ENCODE peak calls at places on chromosome 11, in four cellular contexts. N is spleen, W is bronchial epithelial cell, H is lower leg skin. K is an unnamed sample.

GRCh38 chr11:62512961-62513360 is 33.6 kb downstream of the AHNAK start:
- DNase-seq in N (no peak), W (no peak), H (no peak), K (no peak)

GRCh38 chr11:131867457-131868257 is 497.2 kb downstream of the NTM start:
- DNase-seq in N (no peak), W (peak), H (no peak), K (peak)

GRCh38 chr11:121520243-121521144 is 67.7 kb upstream of the SORL1-AS1 start:
- DNase-seq in N (no peak), W (peak), H (no peak), K (peak)

GRCh38 chr11:12715941-12716340 is 41.7 kb downstream of the TEAD1 start:
- DNase-seq in N (no peak), W (no peak), H (no peak), K (no peak)

GRCh38 chr11:42631223-42631843 is 680.5 kb upstream of the API5 start:
- DNase-seq in N (no peak), W (peak), H (no peak), K (no peak)

GRCh38 chr11:116981216-116981887 is 116.9 kb downstream of the SIK3 start:
- DNase-seq in N (peak), W (no peak), H (no peak), K (no peak)

GRCh38 chr11:72242141-72242540 is 1.8 kb downstream of the PHOX2A start:
- DNase-seq in N (no peak), W (no peak), H (no peak), K (no peak)

GRCh38 chr11:69213315-69213714 is 57.6 kb downstream of the SMIM38 start:
- DNase-seq in N (no peak), W (peak), H (peak), K (no peak)

GRCh38 chr11:84022221-84022620 is 736.1 kb upstream of the CCDC90B start:
- DNase-seq in N (no peak), W (no peak), H (no peak), K (no peak)

GRCh38 chr11:93493252-93493897 is 49.8 kb downstream of the SMCO4 start:
- DNase-seq in N (no peak), W (no peak), H (no peak), K (no peak)

GRCh38 chr11:110463153-110463552 is 33.4 kb downstream of the FDX1 start:
- DNase-seq in N (peak), W (peak), H (no peak), K (no peak)

GRCh38 chr11:124115782-124116616 is 749 bp downstream of the VWA5A start:
- DNase-seq in N (peak), W (peak), H (no peak), K (no peak)

GRCh38 chr11:15768321-15768720 is 588.0 kb downstream of the SOX6 start:
- DNase-seq in N (no peak), W (no peak), H (no peak), K (no peak)

GRCh38 chr11:35619754-35620640 is 1.7 kb downstream of the FJX1 start:
- DNase-seq in N (no peak), W (peak), H (no peak), K (no peak)

GRCh38 chr11:109939176-109939810 is 153.9 kb upstream of the ZC3H12C start:
- DNase-seq in N (no peak), W (peak), H (no peak), K (peak)

GRCh38 chr11:6622261-6623171 is 3.3 kb upstream of the TPP1 start:
- DNase-seq in N (peak), W (no peak), H (no peak), K (no peak)

GRCh38 chr11:102186836-102187235 is 76.6 kb downstream of the YAP1 start:
- DNase-seq in N (no peak), W (no peak), H (no peak), K (no peak)

GRCh38 chr11:15148181-15148580 is 33.5 kb downstream of the INSC start:
- DNase-seq in N (no peak), W (no peak), H (no peak), K (no peak)

GRCh38 chr11:78420255-78420764 is 2.7 kb upstream of the GAB2 start:
- DNase-seq in N (peak), W (peak), H (peak), K (peak)

GRCh38 chr11:117097567-117098268 is 510 bp downstream of the SIK3 start:
- DNase-seq in N (no peak), W (no peak), H (peak), K (no peak)

GRCh38 chr11:63837027-63837688 is 1.8 kb upstream of the MARK2 start:
- DNase-seq in N (peak), W (peak), H (peak), K (no peak)

GRCh38 chr11:118916842-118917388 is 8.8 kb downstream of the BCL9L start:
- DNase-seq in N (no peak), W (no peak), H (peak), K (no peak)

GRCh38 chr11:73334244-73335203 is 26.4 kb downstream of the ARHGEF17 start:
- DNase-seq in N (no peak), W (peak), H (peak), K (no peak)

GRCh38 chr11:118921929-118922744 is 3.6 kb downstream of the BCL9L start:
- DNase-seq in N (peak), W (peak), H (peak), K (no peak)

GRCh38 chr11:38278457-38279141 is 1680.6 kb upstream of the RAG2 start:
- DNase-seq in N (no peak), W (no peak), H (no peak), K (no peak)

GRCh38 chr11:3939211-3939610 is 83.7 kb downstream of the STIM1 start:
- DNase-seq in N (no peak), W (no peak), H (no peak), K (peak)

GRCh38 chr11:35615911-35616900 is 2.1 kb upstream of the FJX1 start:
- DNase-seq in N (no peak), W (peak), H (no peak), K (no peak)

GRCh38 chr11:54930930-54931329 is 224.3 kb downstream of the OR4A5 start:
- DNase-seq in N (no peak), W (no peak), H (peak), K (no peak)

GRCh38 chr11:77060234-77060633 is 6.5 kb upstream of the CAPN5 start:
- DNase-seq in N (no peak), W (no peak), H (peak), K (no peak)

GRCh38 chr11:77063861-77064260 is 2.9 kb upstream of the CAPN5 start:
- DNase-seq in N (no peak), W (no peak), H (peak), K (no peak)

GRCh38 chr11:77064648-77065217 is 2.0 kb upstream of the CAPN5 start:
- DNase-seq in N (no peak), W (no peak), H (peak), K (no peak)

GRCh38 chr11:77063407-77063806 is 3.4 kb upstream of the CAPN5 start:
- DNase-seq in N (no peak), W (no peak), H (peak), K (no peak)

GRCh38 chr11:77062924-77063323 is 3.8 kb upstream of the CAPN5 start:
- DNase-seq in N (no peak), W (peak), H (peak), K (no peak)
- TF ChIP-seq CTCF in N (no peak), W (peak), H (no peak), K (no peak)

GRCh38 chr11:120172921-120173705 is 35.2 kb upstream of the TRIM29 start:
- DNase-seq in N (peak), W (no peak), H (no peak), K (no peak)

GRCh38 chr11:120168960-120169681 is 31.2 kb upstream of the TRIM29 start:
- DNase-seq in N (peak), W (peak), H (peak), K (no peak)

GRCh38 chr11:120172054-120172881 is 34.4 kb upstream of the TRIM29 start:
- DNase-seq in N (no peak), W (peak), H (peak), K (no peak)

GRCh38 chr11:120169981-120170698 is 32.2 kb upstream of the TRIM29 start:
- DNase-seq in N (no peak), W (no peak), H (no peak), K (no peak)

GRCh38 chr11:120170741-120171261 is 32.9 kb upstream of the TRIM29 start:
- DNase-seq in N (no peak), W (no peak), H (no peak), K (no peak)
- H3K4me3 ChIP-seq in N (no peak), W (no peak), H (no peak), K (no peak)

DNA sequence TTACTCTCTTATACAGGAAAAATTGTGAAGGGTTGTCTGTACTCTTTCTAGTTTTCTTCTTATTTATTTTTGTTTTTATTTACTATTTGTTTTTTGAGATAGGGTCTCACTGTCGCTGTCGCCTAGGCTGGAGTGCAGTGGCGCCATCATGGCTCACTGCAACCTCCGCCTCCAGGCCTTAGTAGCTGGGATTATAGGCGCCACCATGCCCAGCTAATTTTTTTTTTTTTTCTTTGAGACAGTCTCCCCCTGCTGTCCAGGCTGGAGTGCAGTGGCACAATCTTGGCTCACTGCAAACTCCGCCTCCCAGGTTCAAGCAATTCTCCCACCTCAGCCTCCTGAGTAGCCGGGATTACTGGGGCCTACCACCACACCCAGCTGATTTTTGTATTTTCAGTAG is 18.4 kb downstream of the CUL5 start:
- DNase-seq in N (no peak), W (no peak), H (no peak), K (no peak)
- TF ChIP-seq CTCF in N (no peak), W (no peak), H (no peak), K (no peak)

DNA sequence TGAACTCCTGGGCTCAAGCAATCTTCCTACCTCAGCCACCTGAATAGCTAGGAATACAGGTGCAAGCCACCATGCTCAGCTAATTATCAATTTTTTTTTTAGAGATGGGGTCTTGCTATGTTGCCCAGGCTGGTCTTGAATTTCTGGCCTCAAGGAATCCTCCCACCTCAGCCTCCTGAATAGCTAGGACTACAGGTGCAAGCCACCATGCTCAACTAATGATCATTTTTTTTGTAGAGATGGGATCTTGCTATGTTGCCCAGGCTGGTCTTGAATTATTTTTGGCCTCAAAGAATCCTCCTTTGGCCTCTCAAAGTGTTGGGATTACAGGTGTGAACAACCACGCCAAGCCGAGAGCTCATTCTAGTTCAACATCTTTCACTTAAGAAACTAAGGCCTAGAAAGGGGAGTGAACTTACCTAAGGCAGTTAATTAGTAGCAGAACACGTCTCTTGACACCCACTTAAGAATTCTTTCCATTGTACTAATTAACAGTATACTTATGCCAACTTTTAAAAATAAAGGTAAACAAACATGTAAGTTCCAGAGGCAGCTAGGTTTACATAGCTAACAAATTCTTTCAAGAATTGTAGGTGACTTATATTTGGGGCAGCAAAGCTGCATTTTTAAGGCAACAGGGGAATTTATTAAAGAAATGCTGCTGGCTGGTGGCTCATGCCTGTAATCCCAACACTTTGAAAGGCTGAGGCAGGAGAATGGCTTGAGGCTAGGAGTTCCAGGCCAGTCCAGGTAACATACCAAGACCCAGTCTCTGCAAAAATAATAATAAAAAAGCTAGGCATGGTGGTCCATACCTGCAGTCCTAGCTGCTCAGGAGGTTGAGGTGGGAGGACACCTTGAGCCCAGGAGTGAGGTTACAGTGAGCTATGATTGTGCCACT is 9.6 kb downstream of the ZBED5 start:
- DNase-seq in N (no peak), W (no peak), H (no peak), K (no peak)
- H3K4me3 ChIP-seq in N (no peak), W (no peak), H (no peak), K (no peak)

DNA sequence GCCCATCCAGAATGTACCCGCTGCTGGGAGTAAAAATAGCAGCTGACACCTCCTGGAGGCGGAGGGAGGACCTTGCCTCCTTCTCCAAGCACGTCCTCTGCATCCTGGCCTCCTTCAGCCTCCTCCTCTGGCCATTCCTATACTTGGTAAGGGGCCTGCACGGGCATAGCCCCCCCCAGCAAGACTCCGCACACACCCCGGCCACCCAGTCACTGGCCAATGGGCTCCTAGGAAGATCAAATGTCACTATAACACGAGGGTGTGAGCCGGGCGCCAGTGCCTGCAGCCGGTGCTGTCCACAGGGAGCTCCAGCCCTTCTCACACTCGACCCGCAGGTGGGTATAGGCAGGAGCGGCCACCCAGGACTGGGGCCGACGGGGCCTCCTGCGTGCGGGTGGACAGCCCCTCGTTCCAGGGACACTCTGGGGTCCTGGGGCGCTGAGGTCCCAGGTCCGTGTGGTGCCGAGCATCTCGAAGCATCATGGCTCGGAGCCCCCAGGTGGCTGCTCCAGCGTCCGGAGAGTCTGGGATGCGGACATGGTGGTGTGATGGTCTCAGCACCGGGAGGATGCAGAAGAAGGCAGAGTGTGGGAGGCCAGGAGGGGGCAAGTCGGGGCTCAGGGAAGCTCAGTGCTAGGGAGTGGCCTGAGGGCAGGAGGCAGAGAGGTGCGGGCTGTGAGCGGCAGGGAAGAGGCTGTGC is at the start of gene TNNT3:
- DNase-seq in N (peak), W (no peak), H (no peak), K (no peak)
- TF ChIP-seq CTCF in N (no peak), W (no peak), H (no peak), K (no peak)

DNA sequence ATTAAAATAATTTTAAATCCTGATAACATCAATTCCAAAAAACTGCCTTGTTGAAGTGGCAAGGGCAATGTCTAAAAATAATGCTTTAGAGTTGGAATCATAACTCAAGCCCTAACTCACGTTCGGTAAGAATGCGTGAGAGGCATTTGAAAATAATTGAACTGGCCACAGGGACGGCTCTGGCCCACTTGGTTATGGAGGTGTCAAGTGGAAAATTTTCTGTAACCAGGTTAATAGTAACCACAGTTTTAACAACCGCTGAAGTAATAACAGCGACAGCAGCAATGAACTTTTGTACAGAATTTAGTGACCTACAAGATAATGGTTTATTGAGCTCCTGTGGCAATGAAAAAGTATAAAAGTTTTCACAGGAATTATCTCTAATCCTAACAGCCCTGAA is 79.4 kb downstream of the ETS1 start:
- DNase-seq in N (no peak), W (no peak), H (no peak), K (no peak)
- H3K4me3 ChIP-seq in N (peak), W (no peak), H (no peak), K (no peak)

GRCh38 chr11:86116386-86116726 is 47.5 kb upstream of the PICALM start:
- DNase-seq in N (no peak), W (peak), H (no peak), K (peak)
- TF ChIP-seq CTCF in N (no peak), W (no peak), H (no peak), K (no peak)

GRCh38 chr11:9681583-9682372 is 17.9 kb downstream of the SWAP70 start:
- DNase-seq in N (no peak), W (no peak), H (no peak), K (no peak)
- H3K4me3 ChIP-seq in N (peak), W (no peak), H (no peak), K (no peak)

GRCh38 chr11:1196516-1197391 is 26.1 kb upstream of the MUC5B start:
- DNase-seq in N (peak), W (no peak), H (peak), K (no peak)

GRCh38 chr11:1199689-1200610 is 22.9 kb upstream of the MUC5B start:
- DNase-seq in N (peak), W (no peak), H (peak), K (no peak)

GRCh38 chr11:1197431-1197885 is 25.4 kb upstream of the MUC5B start:
- DNase-seq in N (peak), W (no peak), H (peak), K (no peak)

GRCh38 chr11:1198766-1199688 is 23.8 kb upstream of the MUC5B start:
- DNase-seq in N (peak), W (no peak), H (peak), K (no peak)

GRCh38 chr11:1197886-1198765 is 24.7 kb upstream of the MUC5B start:
- DNase-seq in N (peak), W (no peak), H (peak), K (no peak)
- TF ChIP-seq CTCF in N (no peak), W (no peak), H (no peak), K (no peak)

GRCh38 chr11:1760351-1761109 is 3.2 kb downstream of the CTSD start:
- DNase-seq in N (peak), W (no peak), H (peak), K (no peak)
- H3K4me3 ChIP-seq in N (peak), W (no peak), H (no peak), K (no peak)

K was measured in AG04449.